ENCODE peak calls at places on chromosomes 2 and 18, in seven cellular contexts. One of them, this sample, is unnamed.

GRCh38 chr2:128689971-128690370 is 371.3 kb upstream of the HS6ST1 start:
- DNase-seq in stimulated activated CD4-positive, alpha-beta T cell treated with anti-CD3 and anti-CD28 coated beads, TNF-alpha, amount 100 ng/mL, for 48 hours: no peak
- DNase-seq in activated effector memory CD4-positive, alpha-beta T cell treated with anti-CD3 and anti-CD28 coated beads, Interleukin-2, amount 50 U/mL, for 16 hours: no peak
- DNase-seq in retina: no peak
- DNase-seq in ovary: no peak
- DNase-seq in NCI-H1436 treated with DMSO at 0.1 percent for 48 hours: no peak
- DNase-seq in RWPE1: no peak
- DNase-seq in this sample: no peak

GRCh38 chr2:200337621-200338020 is 31.1 kb downstream of the SPATS2L start:
- DNase-seq in retina: no peak
- DNase-seq in NCI-H1436 treated with DMSO at 0.1 percent for 48 hours: no peak
- DNase-seq in ovary: no peak
- DNase-seq in stimulated activated CD4-positive, alpha-beta T cell treated with anti-CD3 and anti-CD28 coated beads, TNF-alpha, amount 100 ng/mL, for 48 hours: no peak
- DNase-seq in activated effector memory CD4-positive, alpha-beta T cell treated with anti-CD3 and anti-CD28 coated beads, Interleukin-2, amount 50 U/mL, for 16 hours: no peak
- DNase-seq in RWPE1: no peak
- DNase-seq in this sample: no peak

GRCh38 chr2:177550264-177551200 is 158.0 kb downstream of the AGPS start:
- DNase-seq in ovary: no peak
- DNase-seq in NCI-H1436 treated with DMSO at 0.1 percent for 48 hours: no peak
- DNase-seq in activated effector memory CD4-positive, alpha-beta T cell treated with anti-CD3 and anti-CD28 coated beads, Interleukin-2, amount 50 U/mL, for 16 hours: no peak
- DNase-seq in retina: no peak
- DNase-seq in stimulated activated CD4-positive, alpha-beta T cell treated with anti-CD3 and anti-CD28 coated beads, TNF-alpha, amount 100 ng/mL, for 48 hours: no peak
- DNase-seq in RWPE1: no peak
- DNase-seq in this sample: no peak

GRCh38 chr18:2325308-2325849 is 245.9 kb downstream of the METTL4 start:
- DNase-seq in retina: no peak
- DNase-seq in stimulated activated CD4-positive, alpha-beta T cell treated with anti-CD3 and anti-CD28 coated beads, TNF-alpha, amount 100 ng/mL, for 48 hours: no peak
- DNase-seq in RWPE1: peak; percentile 41
- DNase-seq in activated effector memory CD4-positive, alpha-beta T cell treated with anti-CD3 and anti-CD28 coated beads, Interleukin-2, amount 50 U/mL, for 16 hours: no peak
- DNase-seq in NCI-H1436 treated with DMSO at 0.1 percent for 48 hours: no peak
- DNase-seq in ovary: no peak
- DNase-seq in this sample: no peak

GRCh38 chr2:238433941-238434845 is 7.5 kb downstream of the ASB1 start:
- DNase-seq in retina: no peak
- DNase-seq in activated effector memory CD4-positive, alpha-beta T cell treated with anti-CD3 and anti-CD28 coated beads, Interleukin-2, amount 50 U/mL, for 16 hours: no peak
- DNase-seq in stimulated activated CD4-positive, alpha-beta T cell treated with anti-CD3 and anti-CD28 coated beads, TNF-alpha, amount 100 ng/mL, for 48 hours: no peak
- DNase-seq in NCI-H1436 treated with DMSO at 0.1 percent for 48 hours: no peak
- DNase-seq in ovary: no peak
- DNase-seq in RWPE1: peak; percentile 64
- DNase-seq in this sample: no peak

GRCh38 chr18:2656237-2657042 is 914 bp downstream of the SMCHD1 start:
- DNase-seq in stimulated activated CD4-positive, alpha-beta T cell treated with anti-CD3 and anti-CD28 coated beads, TNF-alpha, amount 100 ng/mL, for 48 hours: peak; percentile 28
- DNase-seq in NCI-H1436 treated with DMSO at 0.1 percent for 48 hours: no peak
- DNase-seq in ovary: peak; percentile 61
- DNase-seq in activated effector memory CD4-positive, alpha-beta T cell treated with anti-CD3 and anti-CD28 coated beads, Interleukin-2, amount 50 U/mL, for 16 hours: peak; percentile 83
- DNase-seq in RWPE1: peak; percentile 41
- DNase-seq in retina: peak; percentile 83
- DNase-seq in this sample: no peak

GRCh38 chr2:85376291-85377065 is 21.9 kb downstream of the ELMOD3 start:
- DNase-seq in activated effector memory CD4-positive, alpha-beta T cell treated with anti-CD3 and anti-CD28 coated beads, Interleukin-2, amount 50 U/mL, for 16 hours: no peak
- DNase-seq in stimulated activated CD4-positive, alpha-beta T cell treated with anti-CD3 and anti-CD28 coated beads, TNF-alpha, amount 100 ng/mL, for 48 hours: no peak
- DNase-seq in retina: no peak
- DNase-seq in NCI-H1436 treated with DMSO at 0.1 percent for 48 hours: no peak
- DNase-seq in ovary: no peak
- DNase-seq in RWPE1: no peak
- DNase-seq in this sample: no peak

GRCh38 chr18:70260683-70261082 is 28.2 kb upstream of the SOCS6 start:
- DNase-seq in activated effector memory CD4-positive, alpha-beta T cell treated with anti-CD3 and anti-CD28 coated beads, Interleukin-2, amount 50 U/mL, for 16 hours: no peak
- DNase-seq in retina: no peak
- DNase-seq in stimulated activated CD4-positive, alpha-beta T cell treated with anti-CD3 and anti-CD28 coated beads, TNF-alpha, amount 100 ng/mL, for 48 hours: no peak
- DNase-seq in ovary: no peak
- DNase-seq in NCI-H1436 treated with DMSO at 0.1 percent for 48 hours: no peak
- DNase-seq in RWPE1: no peak
- DNase-seq in this sample: no peak

GRCh38 chr2:65918760-65919187 is 486.4 kb upstream of the SPRED2 start:
- DNase-seq in RWPE1: no peak
- DNase-seq in ovary: no peak
- DNase-seq in stimulated activated CD4-positive, alpha-beta T cell treated with anti-CD3 and anti-CD28 coated beads, TNF-alpha, amount 100 ng/mL, for 48 hours: no peak
- DNase-seq in NCI-H1436 treated with DMSO at 0.1 percent for 48 hours: no peak
- DNase-seq in activated effector memory CD4-positive, alpha-beta T cell treated with anti-CD3 and anti-CD28 coated beads, Interleukin-2, amount 50 U/mL, for 16 hours: no peak
- DNase-seq in retina: no peak
- DNase-seq in this sample: no peak

This sample was measured in CMK.